ENCODE peak calls at places on chromosomes 11 and 22, in seven cellular contexts. K is testis, W is HL-60, Q is fibroblast of lung, I is iPS DF 6.9, O is brain microvascular endothelial cell, N is astrocyte of the cerebellum. H is an unnamed sample.

GRCh38 chr22:18031670-18032454 is 7.5 kb upstream of the MICAL3 start:
- DNase-seq in K (no peak), I (no peak), W (no peak), N (peak), O (peak), Q (peak), H (peak)

GRCh38 chr22:41576877-41577276 is 12.8 kb downstream of the PMM1 start:
- DNase-seq in W (peak), O (peak), K (peak), N (no peak), I (peak), Q (peak), H (no peak)

GRCh38 chr22:41302016-41302767 is 867 bp downstream of the ZC3H7B start:
- DNase-seq in K (no peak), N (no peak), Q (peak), O (no peak), I (no peak), W (no peak), H (no peak)

GRCh38 chr11:57240757-57241156 is 3.7 kb upstream of the APLNR start:
- DNase-seq in I (no peak), N (no peak), K (no peak), O (no peak), W (no peak), Q (no peak), H (no peak)

GRCh38 chr11:43278302-43278956 is 33.4 kb upstream of the API5 start:
- DNase-seq in I (no peak), O (peak), W (no peak), N (no peak), K (no peak), Q (peak), H (no peak)

GRCh38 chr11:94305146-94305545 is 766 bp downstream of the IZUMO1R start:
- DNase-seq in Q (peak), I (no peak), N (no peak), O (no peak), W (no peak), K (no peak), H (no peak)

GRCh38 chr11:108221981-108222685 is at the start of gene NPAT:
- DNase-seq in N (no peak), Q (no peak), W (no peak), O (no peak), K (no peak), I (no peak), H (no peak)

GRCh38 chr22:17091851-17092250 is 7.1 kb downstream of the IL17RA start:
- DNase-seq in O (no peak), Q (no peak), I (no peak), K (no peak), N (no peak), W (no peak), H (no peak)

GRCh38 chr11:67117667-67118058 is 1.4 kb upstream of the KDM2A start:
- DNase-seq in I (no peak), W (no peak), O (no peak), N (no peak), K (peak), Q (no peak), H (no peak)

GRCh38 chr22:36155702-36156101 is 4.9 kb downstream of the APOL3 start:
- DNase-seq in I (no peak), W (no peak), Q (no peak), K (peak), O (no peak), N (no peak), H (no peak)

GRCh38 chr11:123020968-123021367 is 39.3 kb upstream of the BSX start:
- DNase-seq in K (peak), I (peak), O (peak), N (peak), Q (peak), W (peak), H (peak)

GRCh38 chr11:5297671-5298070 is 4.1 kb downstream of the OR51B4 start:
- DNase-seq in N (no peak), I (no peak), K (no peak), O (peak), Q (peak), W (no peak), H (no peak)

GRCh38 chr11:83044958-83045712 is 26.6 kb downstream of the RAB30 start:
- DNase-seq in O (peak), I (no peak), N (no peak), Q (peak), K (no peak), W (no peak), H (no peak)

GRCh38 chr22:49933236-49933921 is 14.9 kb downstream of the CRELD2 start:
- DNase-seq in O (no peak), I (no peak), W (no peak), Q (no peak), N (no peak), K (peak), H (no peak)
- H3K4me3 ChIP-seq in O (no peak), I (no peak), W (no peak), Q (no peak), N (no peak), K (no peak), H (no peak)

GRCh38 chr11:27440090-27440489 is 32.5 kb downstream of the LGR4 start:
- DNase-seq in I (no peak), W (no peak), Q (no peak), O (no peak), N (no peak), K (no peak), H (no peak)

GRCh38 chr11:27445625-27446024 is 27.0 kb downstream of the LGR4 start:
- DNase-seq in I (no peak), K (no peak), N (no peak), W (no peak), Q (no peak), O (no peak), H (no peak)

GRCh38 chr11:27444801-27445215 is 27.8 kb downstream of the LGR4 start:
- DNase-seq in W (no peak), K (no peak), Q (no peak), I (peak), N (no peak), O (no peak), H (no peak)

GRCh38 chr11:27447288-27447914 is 25.2 kb downstream of the LGR4 start:
- DNase-seq in Q (peak), I (no peak), K (no peak), O (no peak), N (no peak), W (no peak), H (no peak)

GRCh38 chr11:27443746-27444465 is 28.7 kb downstream of the LGR4 start:
- DNase-seq in I (no peak), N (no peak), K (peak), O (no peak), W (no peak), Q (no peak), H (no peak)
- H3K4me3 ChIP-seq in I (no peak), N (no peak), K (no peak), O (no peak), W (no peak), Q (no peak), H (no peak)

DNA sequence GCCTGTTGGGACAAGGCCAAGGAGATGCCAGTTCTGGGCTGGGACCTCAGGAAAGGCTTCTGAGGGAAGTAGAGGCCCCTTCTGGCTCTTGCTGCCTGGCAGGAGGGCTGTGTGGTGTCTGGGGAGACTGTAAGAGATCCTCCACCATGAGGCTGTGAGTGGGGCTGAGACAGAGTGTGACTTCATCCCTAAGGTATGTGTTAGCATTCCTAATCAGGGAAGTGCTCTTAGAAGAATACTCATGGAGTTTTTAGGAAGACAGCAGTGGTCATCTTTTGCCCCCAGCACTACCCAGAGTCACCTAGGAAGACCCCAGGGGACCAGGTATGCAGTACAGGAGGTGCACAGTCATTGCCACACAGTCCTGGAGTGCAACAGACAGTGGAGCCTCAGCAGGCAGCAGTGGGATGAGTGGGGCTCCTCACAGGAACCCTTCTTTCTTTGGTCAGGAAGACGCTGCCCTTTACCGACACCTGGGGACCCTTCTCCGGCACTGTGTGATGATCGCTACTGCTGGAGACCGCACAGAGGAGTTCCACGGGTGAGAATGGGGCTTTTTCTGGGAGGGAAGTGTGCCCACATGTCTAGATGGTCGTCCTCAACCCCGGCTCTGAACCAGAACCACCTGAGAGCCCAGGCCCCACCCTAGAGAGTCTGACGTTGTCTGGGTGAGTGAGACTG is 2.8 kb downstream of the RIC8A start:
- DNase-seq in Q (peak), W (no peak), N (peak), O (peak), I (no peak), K (peak), H (peak)
- H3K4me3 ChIP-seq in Q (peak), W (no peak), N (peak), O (peak), I (no peak), K (no peak), H (peak)

GRCh38 chr11:706957-707816 is 1.2 kb downstream of the EPS8L2 start:
- DNase-seq in N (no peak), O (no peak), I (no peak), W (no peak), K (no peak), Q (peak), H (no peak)

GRCh38 chr11:704799-705645 is 1.0 kb upstream of the EPS8L2 start:
- DNase-seq in K (no peak), W (no peak), I (no peak), Q (no peak), O (no peak), N (no peak), H (no peak)

GRCh38 chr11:704189-704798 is 1.7 kb upstream of the EPS8L2 start:
- DNase-seq in N (no peak), I (no peak), K (no peak), O (no peak), W (no peak), Q (no peak), H (no peak)

GRCh38 chr11:706439-706956 is 467 bp downstream of the EPS8L2 start:
- DNase-seq in N (no peak), I (no peak), O (no peak), Q (peak), W (no peak), K (no peak), H (no peak)

GRCh38 chr11:705646-706438 is at the start of gene EPS8L2:
- DNase-seq in O (no peak), W (no peak), K (no peak), N (no peak), I (no peak), Q (no peak), H (no peak)
- H3K4me3 ChIP-seq in O (peak), W (no peak), K (peak), N (peak), I (peak), Q (peak), H (peak)